ENCODE peak calls at places on chromosomes 6 and 20, in four cellular contexts. One of them, this sample, is unnamed.

GRCh38 chr6:136757150-136757549 is 35.1 kb downstream of the MAP3K5 start:
- DNase-seq in K562: no peak
- DNase-seq in GM12878: no peak
- DNase-seq in HepG2: no peak
- DNase-seq in this sample: no peak

GRCh38 chr6:107603029-107603428 is 113.1 kb downstream of the SOBP start:
- DNase-seq in K562: no peak
- DNase-seq in GM12878: no peak
- DNase-seq in HepG2: no peak
- DNase-seq in this sample: no peak

GRCh38 chr6:163383912-163384311 is 30.6 kb upstream of the QKI start:
- DNase-seq in K562: no peak
- DNase-seq in GM12878: no peak
- DNase-seq in HepG2: no peak
- DNase-seq in this sample: no peak

GRCh38 chr6:116096979-116097816 is 3.5 kb upstream of the NT5DC1 start:
- DNase-seq in K562: no peak
- DNase-seq in GM12878: no peak
- DNase-seq in HepG2: no peak
- DNase-seq in this sample: no peak

GRCh38 chr6:153121311-153121710 is 9.8 kb downstream of the RGS17 start:
- DNase-seq in K562: no peak
- DNase-seq in GM12878: no peak
- DNase-seq in HepG2: no peak
- DNase-seq in this sample: no peak

GRCh38 chr6:39790772-39791171 is 1.4 kb upstream of the DAAM2 start:
- DNase-seq in K562: no peak
- DNase-seq in GM12878: no peak
- DNase-seq in HepG2: no peak
- DNase-seq in this sample: no peak

GRCh38 chr20:33490934-33491656 is 1.2 kb downstream of the CBFA2T2 start:
- DNase-seq in K562: no peak
- DNase-seq in GM12878: no peak
- DNase-seq in HepG2: no peak
- DNase-seq in this sample: no peak

GRCh38 chr20:62287759-62288534 is 14.8 kb upstream of the ADRM1 start:
- DNase-seq in K562: no peak
- DNase-seq in GM12878: no peak
- DNase-seq in HepG2: no peak
- DNase-seq in this sample: no peak

GRCh38 chr6:143767433-143767832 is 75.7 kb upstream of the LTV1 start:
- DNase-seq in K562: no peak
- DNase-seq in GM12878: no peak
- DNase-seq in HepG2: no peak
- DNase-seq in this sample: no peak

GRCh38 chr20:51428451-51429143 is 113.9 kb downstream of the NFATC2 start:
- DNase-seq in K562: peak
- DNase-seq in GM12878: no peak
- DNase-seq in HepG2: peak
- DNase-seq in this sample: no peak

GRCh38 chr6:126831461-126831860 is 287.0 kb upstream of the RSPO3 start:
- DNase-seq in K562: no peak
- DNase-seq in GM12878: no peak
- DNase-seq in HepG2: no peak
- DNase-seq in this sample: no peak

GRCh38 chr6:16711551-16712249 is 49.6 kb downstream of the ATXN1 start:
- DNase-seq in K562: no peak
- DNase-seq in GM12878: no peak
- DNase-seq in HepG2: peak
- DNase-seq in this sample: no peak

GRCh38 chr6:85660181-85660611 is 17.5 kb upstream of the SYNCRIP start:
- DNase-seq in K562: no peak
- DNase-seq in GM12878: no peak
- DNase-seq in HepG2: peak
- DNase-seq in this sample: peak

GRCh38 chr6:26375270-26375669 is 7.6 kb upstream of the BTN2A2 start:
- DNase-seq in K562: no peak
- DNase-seq in GM12878: no peak
- DNase-seq in HepG2: no peak
- DNase-seq in this sample: no peak

GRCh38 chr6:156828280-156828703 is 51.1 kb downstream of the ARID1B start:
- DNase-seq in K562: no peak
- DNase-seq in GM12878: no peak
- DNase-seq in HepG2: peak
- DNase-seq in this sample: no peak

GRCh38 chr6:135299256-135299655 is 118.1 kb downstream of the MYB start:
- DNase-seq in K562: peak
- DNase-seq in GM12878: no peak
- DNase-seq in HepG2: no peak
- DNase-seq in this sample: no peak

GRCh38 chr6:118207947-118208346 is 300.9 kb downstream of the SLC35F1 start:
- DNase-seq in K562: no peak
- DNase-seq in GM12878: no peak
- DNase-seq in HepG2: no peak
- DNase-seq in this sample: no peak

GRCh38 chr6:79813854-79814477 is 133.4 kb downstream of the ELOVL4 start:
- DNase-seq in K562: peak
- DNase-seq in GM12878: peak
- DNase-seq in HepG2: peak
- DNase-seq in this sample: peak

GRCh38 chr6:123117145-123117908 is 121.3 kb downstream of the CLVS2 start:
- DNase-seq in K562: no peak
- DNase-seq in GM12878: no peak
- DNase-seq in HepG2: no peak
- DNase-seq in this sample: no peak

GRCh38 chr20:5168582-5169396 is 42.0 kb downstream of the CDS2 start:
- DNase-seq in K562: no peak
- DNase-seq in GM12878: no peak
- DNase-seq in HepG2: no peak
- DNase-seq in this sample: no peak

GRCh38 chr20:3760980-3761379 is 6.6 kb downstream of the ADISSP start:
- DNase-seq in K562: no peak
- DNase-seq in GM12878: no peak
- DNase-seq in HepG2: no peak
- DNase-seq in this sample: no peak

GRCh38 chr20:62300319-62300718 is 2.5 kb upstream of the ADRM1 start:
- DNase-seq in K562: no peak
- DNase-seq in GM12878: no peak
- DNase-seq in HepG2: no peak
- DNase-seq in this sample: no peak

GRCh38 chr6:109978174-109979032 is at the start of gene GPR6:
- DNase-seq in K562: peak
- DNase-seq in GM12878: no peak
- DNase-seq in HepG2: peak
- DNase-seq in this sample: peak

GRCh38 chr6:170091639-170092579 is 199.0 kb downstream of the DLL1 start:
- DNase-seq in K562: no peak
- DNase-seq in GM12878: no peak
- DNase-seq in HepG2: no peak
- DNase-seq in this sample: no peak

GRCh38 chr20:48153523-48153922 is 368.2 kb upstream of the SULF2 start:
- DNase-seq in K562: no peak
- DNase-seq in GM12878: no peak
- DNase-seq in HepG2: no peak
- DNase-seq in this sample: no peak

GRCh38 chr20:24507182-24507853 is 37.9 kb downstream of the SYNDIG1 start:
- DNase-seq in K562: peak
- DNase-seq in GM12878: no peak
- DNase-seq in HepG2: no peak
- DNase-seq in this sample: no peak

GRCh38 chr6:106974999-106975698 is 620 bp upstream of the CD24 start:
- DNase-seq in K562: peak
- DNase-seq in GM12878: no peak
- DNase-seq in HepG2: no peak
- DNase-seq in this sample: peak

GRCh38 chr20:58008866-58009265 is 219.6 kb downstream of the ANKRD60 start:
- DNase-seq in K562: no peak
- DNase-seq in GM12878: no peak
- DNase-seq in HepG2: no peak
- DNase-seq in this sample: no peak

GRCh38 chr6:107660839-107661238 is 163.3 kb downstream of the SCML4 start:
- DNase-seq in K562: no peak
- DNase-seq in GM12878: no peak
- DNase-seq in HepG2: no peak
- DNase-seq in this sample: no peak

GRCh38 chr20:38113401-38114325 is 51.4 kb downstream of the TGM2 start:
- DNase-seq in K562: peak
- DNase-seq in GM12878: no peak
- DNase-seq in HepG2: peak
- DNase-seq in this sample: peak

GRCh38 chr6:80976336-80976735 is 776.1 kb downstream of the TENT5A start:
- DNase-seq in K562: no peak
- DNase-seq in GM12878: no peak
- DNase-seq in HepG2: no peak
- DNase-seq in this sample: no peak

GRCh38 chr6:31129130-31129529 is 8.9 kb upstream of the CDSN start:
- DNase-seq in K562: no peak
- DNase-seq in GM12878: no peak
- DNase-seq in HepG2: no peak
- DNase-seq in this sample: no peak

GRCh38 chr6:105402090-105402980 is 547 bp downstream of the PREP start:
- DNase-seq in K562: peak
- DNase-seq in GM12878: no peak
- DNase-seq in HepG2: peak
- DNase-seq in this sample: peak

GRCh38 chr6:129593233-129593564 is 116.8 kb downstream of the ARHGAP18 start:
- DNase-seq in K562: no peak
- DNase-seq in GM12878: no peak
- DNase-seq in HepG2: peak
- DNase-seq in this sample: no peak

GRCh38 chr6:46186583-46186982 is 15.8 kb upstream of the ENPP5 start:
- DNase-seq in K562: no peak
- DNase-seq in GM12878: no peak
- DNase-seq in HepG2: no peak
- DNase-seq in this sample: no peak

GRCh38 chr6:46191961-46192360 is 21.2 kb upstream of the ENPP5 start:
- DNase-seq in K562: no peak
- DNase-seq in GM12878: no peak
- DNase-seq in HepG2: no peak
- DNase-seq in this sample: no peak

GRCh38 chr6:46189726-46190125 is 18.9 kb upstream of the ENPP5 start:
- DNase-seq in K562: no peak
- DNase-seq in GM12878: no peak
- DNase-seq in HepG2: no peak
- DNase-seq in this sample: no peak

GRCh38 chr6:46190889-46191288 is 20.1 kb upstream of the ENPP5 start:
- DNase-seq in K562: no peak
- DNase-seq in GM12878: no peak
- DNase-seq in HepG2: no peak
- DNase-seq in this sample: no peak
- TF ChIP-seq TARDBP in K562: no peak
- TF ChIP-seq TARDBP in GM12878: no peak
- TF ChIP-seq TARDBP in HepG2: no peak
- TF ChIP-seq TARDBP in this sample: no peak

DNA sequence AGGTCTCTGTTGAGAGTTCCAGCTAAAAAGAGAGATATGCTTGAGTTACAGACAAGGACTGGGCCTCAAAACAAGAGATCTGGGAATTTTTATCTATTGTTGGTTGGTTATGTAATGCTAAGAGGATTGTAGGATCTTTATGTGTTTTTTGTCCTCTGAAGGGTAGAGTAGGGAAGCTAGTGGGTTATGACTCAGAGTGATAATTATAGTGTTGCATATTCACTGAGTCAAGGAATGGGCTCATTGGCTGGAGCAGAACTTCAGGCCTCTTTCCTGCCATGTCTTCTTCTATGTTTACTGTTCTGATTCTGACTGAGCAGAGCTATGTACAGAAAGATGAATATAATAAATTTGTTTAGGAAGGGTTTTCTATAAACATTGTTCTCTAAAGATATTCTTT is 66.1 kb upstream of the NOX3 start:
- DNase-seq in K562: no peak
- DNase-seq in GM12878: no peak
- DNase-seq in HepG2: no peak
- DNase-seq in this sample: no peak
- TF ChIP-seq TARDBP in K562: no peak
- TF ChIP-seq TARDBP in GM12878: no peak
- TF ChIP-seq TARDBP in HepG2: no peak
- TF ChIP-seq TARDBP in this sample: no peak

GRCh38 chr20:63446174-63447024 is 26.1 kb downstream of the KCNQ2 start:
- DNase-seq in K562: no peak
- DNase-seq in GM12878: no peak
- DNase-seq in HepG2: no peak
- DNase-seq in this sample: no peak
- TF ChIP-seq TARDBP in K562: no peak
- TF ChIP-seq TARDBP in GM12878: no peak
- TF ChIP-seq TARDBP in HepG2: no peak
- TF ChIP-seq TARDBP in this sample: no peak

DNA sequence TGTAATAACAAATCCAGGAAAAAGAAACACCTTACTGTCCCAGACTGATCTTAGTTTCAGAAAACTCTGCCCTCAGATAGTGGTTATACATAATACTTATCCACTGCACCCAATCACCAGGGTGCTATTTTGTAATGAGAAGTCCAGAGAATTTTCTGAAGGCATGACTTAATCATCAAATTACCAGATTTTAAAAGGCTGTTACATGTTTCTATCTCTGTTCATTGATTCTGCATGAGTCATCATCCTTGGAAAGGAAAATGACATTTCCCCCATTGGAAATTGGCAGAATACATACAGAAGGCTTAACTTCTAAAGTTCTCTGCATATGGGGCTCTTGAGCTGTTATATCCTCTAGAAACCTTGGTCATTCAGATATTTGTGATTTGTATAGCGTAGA is 587.9 kb upstream of the FLRT3 start:
- DNase-seq in K562: no peak
- DNase-seq in GM12878: no peak
- DNase-seq in HepG2: no peak
- DNase-seq in this sample: no peak
- TF ChIP-seq TARDBP in K562: no peak
- TF ChIP-seq TARDBP in GM12878: no peak
- TF ChIP-seq TARDBP in HepG2: no peak
- TF ChIP-seq TARDBP in this sample: no peak

GRCh38 chr6:158718431-158719126 is 68.7 kb downstream of the SYTL3 start:
- DNase-seq in K562: peak
- DNase-seq in GM12878: no peak
- DNase-seq in HepG2: peak
- DNase-seq in this sample: peak
- TF ChIP-seq TARDBP in K562: no peak
- TF ChIP-seq TARDBP in GM12878: no peak
- TF ChIP-seq TARDBP in HepG2: no peak
- TF ChIP-seq TARDBP in this sample: no peak

GRCh38 chr6:52909131-52909530 is 367 bp downstream of the GSTA3 start:
- DNase-seq in K562: no peak
- DNase-seq in GM12878: no peak
- DNase-seq in HepG2: no peak
- DNase-seq in this sample: no peak
- TF ChIP-seq TARDBP in K562: no peak
- TF ChIP-seq TARDBP in GM12878: no peak
- TF ChIP-seq TARDBP in HepG2: no peak
- TF ChIP-seq TARDBP in this sample: no peak

This sample was measured in HEK293T.